ENCODE peak calls at places on chromosome 20, in seven cellular contexts. N is GM23338, R is brain microvascular endothelial cell, G is gastrocnemius medialis, C is mesendoderm, Q is Karpas-422, T is neuronal stem cell. O is an unnamed sample.
A peak's percentile ranks its signal among the peaks of the same experiment; 100 is the strongest.

GRCh38 chr20:11375368-11375767 is 542.3 kb upstream of the BTBD3 start:
- DNase-seq in R (no peak), T (no peak), Q (no peak), G (no peak), C (no peak), N (no peak), O (no peak)

GRCh38 chr20:47876348-47877056 is 91.2 kb upstream of the SULF2 start:
- DNase-seq in C (peak; percentile 79), Q (no peak), G (no peak), N (no peak), T (no peak), R (no peak), O (no peak)

GRCh38 chr20:45154183-45154582 is 20.5 kb upstream of the PI3 start:
- DNase-seq in R (no peak), C (peak; percentile 11), G (no peak), Q (no peak), T (no peak), N (peak; percentile 8), O (no peak)

GRCh38 chr20:34065260-34065659 is 46.8 kb downstream of the EIF2S2 start:
- DNase-seq in C (peak; percentile 35), G (no peak), Q (no peak), T (no peak), N (no peak), R (no peak), O (no peak)

GRCh38 chr20:58140787-58141396 is 87.6 kb downstream of the ANKRD60 start:
- DNase-seq in Q (no peak), R (no peak), N (no peak), C (no peak), G (no peak), T (no peak), O (no peak)

GRCh38 chr20:4490595-4491280 is 231.0 kb upstream of the PRND start:
- DNase-seq in G (no peak), Q (no peak), N (no peak), T (no peak), R (no peak), C (no peak), O (no peak)

GRCh38 chr20:59723607-59724456 is 119.5 kb downstream of the PHACTR3 start:
- DNase-seq in G (no peak), Q (peak; percentile 81), R (no peak), T (no peak), C (peak; percentile 0), N (no peak), O (no peak)

GRCh38 chr20:19628570-19629134 is 129.4 kb upstream of the RIN2 start:
- DNase-seq in R (peak; percentile 76), C (peak; percentile 90), T (peak; percentile 59), N (peak; percentile 89), Q (peak; percentile 92), G (peak; percentile 22), O (no peak)

GRCh38 chr20:17679786-17680127 is 2.3 kb downstream of the RRBP1 start:
- DNase-seq in G (no peak), C (no peak), Q (no peak), T (no peak), N (peak; percentile 46), R (no peak), O (no peak)

GRCh38 chr20:48577557-48577956 is 250.2 kb downstream of the PREX1 start:
- DNase-seq in T (no peak), N (no peak), G (no peak), C (no peak), Q (no peak), R (no peak), O (no peak)

GRCh38 chr20:45888681-45889080 is 1.3 kb upstream of the SPATA25 start:
- DNase-seq in N (no peak), R (no peak), C (no peak), Q (no peak), T (no peak), G (no peak), O (no peak)

GRCh38 chr20:42741906-42742305 is 447.8 kb downstream of the PTPRT start:
- DNase-seq in G (no peak), T (no peak), Q (no peak), R (no peak), N (no peak), C (no peak), O (no peak)

GRCh38 chr20:3323398-3323797 is 84.1 kb downstream of the DNAAF9 start:
- DNase-seq in C (peak; percentile 62), N (no peak), Q (no peak), G (no peak), T (no peak), R (no peak), O (no peak)

GRCh38 chr20:4484431-4485057 is 237.2 kb upstream of the PRND start:
- DNase-seq in N (no peak), R (no peak), G (no peak), T (no peak), Q (no peak), C (peak; percentile 38), O (no peak)

GRCh38 chr20:4811661-4812181 is 90.0 kb downstream of the PRND start:
- DNase-seq in G (peak; percentile 29), Q (peak; percentile 89), R (no peak), T (no peak), N (no peak), C (no peak), O (no peak)

GRCh38 chr20:5168582-5169396 is 42.0 kb downstream of the CDS2 start:
- DNase-seq in Q (no peak), N (peak; percentile 52), C (peak; percentile 65), T (no peak), G (peak; percentile 7), R (no peak), O (no peak)

GRCh38 chr20:58313366-58313765 is 3.9 kb downstream of the RAB22A start:
- DNase-seq in G (no peak), N (no peak), Q (no peak), T (no peak), C (no peak), R (no peak), O (no peak)

GRCh38 chr20:63163596-63164560 is 52.1 kb downstream of the YTHDF1 start:
- DNase-seq in N (no peak), Q (no peak), G (no peak), T (peak; percentile 29), C (no peak), R (no peak), O (no peak)

GRCh38 chr20:59561228-59561605 is 43.1 kb upstream of the PHACTR3 start:
- DNase-seq in C (no peak), N (no peak), G (no peak), Q (no peak), T (no peak), R (no peak), O (no peak)

GRCh38 chr20:669573-669972 is 6.0 kb downstream of the SCRT2 start:
- DNase-seq in Q (no peak), R (no peak), C (no peak), T (no peak), N (no peak), G (no peak), O (no peak)

GRCh38 chr20:381581-382290 is 1.2 kb downstream of the TRIB3 start:
- DNase-seq in G (peak; percentile 27), R (peak; percentile 50), C (peak; percentile 78), Q (peak; percentile 93), T (peak; percentile 30), N (peak; percentile 56), O (peak; percentile 12)

GRCh38 chr20:48287552-48288170 is 502.4 kb upstream of the SULF2 start:
- DNase-seq in G (no peak), Q (no peak), R (no peak), T (no peak), N (no peak), C (no peak), O (no peak)

GRCh38 chr20:16664031-16664430 is 65.8 kb upstream of the SNRPB2 start:
- DNase-seq in R (no peak), C (no peak), N (no peak), G (no peak), T (no peak), Q (no peak), O (no peak)

GRCh38 chr20:52923123-52923543 is 49.0 kb upstream of the TSHZ2 start:
- DNase-seq in T (peak; percentile 76), G (no peak), N (peak; percentile 11), C (peak; percentile 69), Q (no peak), R (peak; percentile 6), O (no peak)

GRCh38 chr20:36259177-36259835 is 23.0 kb downstream of the AAR2 start:
- DNase-seq in C (peak; percentile 93), Q (no peak), T (no peak), N (peak; percentile 32), G (no peak), R (no peak), O (no peak)
- H3K27me3 ChIP-seq in C (no peaks in the 10 kb centered on the region), Q (no peaks in the 10 kb centered on the region), T (no peaks in the 10 kb centered on the region), N (no peaks in the 10 kb centered on the region), G (no peaks in the 10 kb centered on the region), R (no peaks in the 10 kb centered on the region), O (no peaks in the 10 kb centered on the region)

GRCh38 chr20:20869161-20869560 is 156.7 kb upstream of the RALGAPA2 start:
- DNase-seq in T (no peak), G (no peak), N (no peak), Q (no peak), C (no peak), R (no peak), O (no peak)
- H3K4me3 ChIP-seq in T (no peak overlapping the region), G (no peak overlapping the region), N (no peak overlapping the region), Q (no peak overlapping the region), C (no peak overlapping the region), R (no peak overlapping the region), O (no peak overlapping the region)

GRCh38 chr20:36299459-36299858 is 6.7 kb upstream of the DLGAP4 start:
- DNase-seq in T (no peak), C (no peak), G (no peak), R (no peak), Q (no peak), N (no peak), O (no peak)
- H3K27me3 ChIP-seq in T (peaks cover 2% of the 10 kb centered on the region), C (no peaks in the 10 kb centered on the region), G (peaks cover 39% of the 10 kb centered on the region), R (peaks cover 30% of the 10 kb centered on the region), Q (no peaks in the 10 kb centered on the region), N (peaks cover 8% of the 10 kb centered on the region), O (no peaks in the 10 kb centered on the region)

GRCh38 chr20:32811886-32812285 is 7.9 kb upstream of the MAPRE1 start:
- DNase-seq in Q (no peak), N (no peak), R (no peak), T (no peak), C (no peak), G (no peak), O (no peak)
- H3K4me3 ChIP-seq in Q (no peak overlapping the region), N (no peak overlapping the region), R (no peak overlapping the region), T (no peak overlapping the region), C (no peak overlapping the region), G (no peak overlapping the region), O (no peak overlapping the region)

DNA sequence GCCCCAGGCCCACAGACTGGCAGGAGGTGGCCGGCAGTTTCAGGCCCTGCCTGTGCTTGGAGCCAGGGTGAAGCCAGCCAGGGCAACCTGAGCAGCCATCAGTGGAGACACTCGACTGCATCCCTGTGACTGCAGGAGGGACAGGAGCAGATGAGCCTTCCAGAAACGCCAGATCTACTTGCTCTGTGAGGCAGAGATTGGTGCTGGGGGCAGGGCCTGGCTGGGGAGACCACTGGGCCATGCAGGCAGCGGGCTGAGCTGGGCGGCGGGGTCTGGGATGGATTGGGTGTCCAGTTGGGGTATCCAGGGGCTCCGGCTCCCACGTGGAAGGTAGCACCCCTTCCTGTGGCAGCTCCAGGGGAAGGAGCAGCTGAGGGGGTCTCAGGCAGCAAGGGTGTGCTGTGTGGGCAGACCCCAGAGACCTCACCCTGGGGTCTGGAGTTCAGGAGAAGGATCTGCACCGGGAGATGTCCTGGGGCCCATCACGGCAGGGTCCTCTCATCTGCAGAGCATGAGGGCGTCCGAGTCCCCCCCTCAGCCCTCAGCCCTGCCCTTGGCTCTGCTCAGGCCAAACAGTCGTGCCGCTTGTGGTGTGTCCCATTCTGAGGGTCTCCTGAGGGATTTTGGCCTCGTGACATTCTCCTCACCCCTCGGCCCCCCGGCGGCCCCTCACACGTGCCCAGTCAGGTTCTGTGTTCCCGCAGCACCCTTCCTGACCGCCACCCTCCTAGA is 334.9 kb downstream of the TAF4 start:
- DNase-seq in C (no peak), T (no peak), R (no peak), Q (no peak), G (no peak), N (no peak), O (no peak)
- H3K27me3 ChIP-seq in C (no peaks in the 10 kb centered on the region), T (no peaks in the 10 kb centered on the region), R (no peaks in the 10 kb centered on the region), Q (no peaks in the 10 kb centered on the region), G (peaks cover 2% of the 10 kb centered on the region), N (no peaks in the 10 kb centered on the region), O (no peaks in the 10 kb centered on the region)